ENCODE peak calls at places on chromosome 20, in seven cellular contexts. One of them, this sample, is unnamed.

GRCh38 chr20:51404297-51405060 is 138.0 kb downstream of the NFATC2 start:
- DNase-seq in CD4-positive, alpha-beta memory T cell: peak; percentile 90
- DNase-seq in nucleus accumbens: no peak
- DNase-seq in activated CD8-positive, alpha-beta memory T cell treated with anti-CD3 and anti-CD28 coated beads, Interleukin-2, amount 10 ng/mL, durations not matched to agents 7 days and 5 days: peak; percentile 98
- DNase-seq in NCI-H1092: no peak
- DNase-seq in T-helper 17 cell: peak; percentile 75
- DNase-seq in body of pancreas: peak; percentile 20
- DNase-seq in this sample: no peak

GRCh38 chr20:9051508-9051907 is 17.4 kb upstream of the PLCB4 start:
- DNase-seq in nucleus accumbens: no peak
- DNase-seq in T-helper 17 cell: no peak
- DNase-seq in CD4-positive, alpha-beta memory T cell: no peak
- DNase-seq in body of pancreas: no peak
- DNase-seq in NCI-H1092: no peak
- DNase-seq in activated CD8-positive, alpha-beta memory T cell treated with anti-CD3 and anti-CD28 coated beads, Interleukin-2, amount 10 ng/mL, durations not matched to agents 7 days and 5 days: no peak
- DNase-seq in this sample: no peak

GRCh38 chr20:33993800-33994623 is at the start of gene RALY:
- DNase-seq in body of pancreas: peak; percentile 84
- DNase-seq in NCI-H1092: peak; percentile 50
- DNase-seq in activated CD8-positive, alpha-beta memory T cell treated with anti-CD3 and anti-CD28 coated beads, Interleukin-2, amount 10 ng/mL, durations not matched to agents 7 days and 5 days: peak; percentile 87
- DNase-seq in CD4-positive, alpha-beta memory T cell: peak; percentile 93
- DNase-seq in T-helper 17 cell: peak; percentile 80
- DNase-seq in nucleus accumbens: peak; percentile 38
- DNase-seq in this sample: peak; percentile 85

GRCh38 chr20:56779452-56780143 is 150.5 kb downstream of the TFAP2C start:
- DNase-seq in NCI-H1092: no peak
- DNase-seq in body of pancreas: no peak
- DNase-seq in CD4-positive, alpha-beta memory T cell: no peak
- DNase-seq in nucleus accumbens: no peak
- DNase-seq in T-helper 17 cell: no peak
- DNase-seq in activated CD8-positive, alpha-beta memory T cell treated with anti-CD3 and anti-CD28 coated beads, Interleukin-2, amount 10 ng/mL, durations not matched to agents 7 days and 5 days: no peak
- DNase-seq in this sample: no peak

GRCh38 chr20:53735536-53736050 is 142.0 kb upstream of the ZNF217 start:
- DNase-seq in NCI-H1092: no peak
- DNase-seq in nucleus accumbens: no peak
- DNase-seq in T-helper 17 cell: no peak
- DNase-seq in body of pancreas: no peak
- DNase-seq in activated CD8-positive, alpha-beta memory T cell treated with anti-CD3 and anti-CD28 coated beads, Interleukin-2, amount 10 ng/mL, durations not matched to agents 7 days and 5 days: no peak
- DNase-seq in CD4-positive, alpha-beta memory T cell: no peak
- DNase-seq in this sample: no peak

GRCh38 chr20:48742912-48743680 is 84.7 kb downstream of the PREX1 start:
- DNase-seq in NCI-H1092: no peak
- DNase-seq in CD4-positive, alpha-beta memory T cell: no peak
- DNase-seq in nucleus accumbens: no peak
- DNase-seq in body of pancreas: no peak
- DNase-seq in T-helper 17 cell: no peak
- DNase-seq in activated CD8-positive, alpha-beta memory T cell treated with anti-CD3 and anti-CD28 coated beads, Interleukin-2, amount 10 ng/mL, durations not matched to agents 7 days and 5 days: no peak
- DNase-seq in this sample: no peak

GRCh38 chr20:61125536-61126180 is 126.4 kb upstream of the CDH4 start:
- DNase-seq in CD4-positive, alpha-beta memory T cell: no peak
- DNase-seq in nucleus accumbens: no peak
- DNase-seq in NCI-H1092: no peak
- DNase-seq in activated CD8-positive, alpha-beta memory T cell treated with anti-CD3 and anti-CD28 coated beads, Interleukin-2, amount 10 ng/mL, durations not matched to agents 7 days and 5 days: no peak
- DNase-seq in body of pancreas: no peak
- DNase-seq in T-helper 17 cell: no peak
- DNase-seq in this sample: no peak

GRCh38 chr20:56630086-56630493 is 984 bp downstream of the TFAP2C start:
- DNase-seq in CD4-positive, alpha-beta memory T cell: no peak
- DNase-seq in nucleus accumbens: no peak
- DNase-seq in body of pancreas: peak; percentile 74
- DNase-seq in activated CD8-positive, alpha-beta memory T cell treated with anti-CD3 and anti-CD28 coated beads, Interleukin-2, amount 10 ng/mL, durations not matched to agents 7 days and 5 days: no peak
- DNase-seq in T-helper 17 cell: no peak
- DNase-seq in NCI-H1092: no peak
- DNase-seq in this sample: no peak

GRCh38 chr20:58708246-58708931 is 15.8 kb downstream of the NPEPL1 start:
- DNase-seq in activated CD8-positive, alpha-beta memory T cell treated with anti-CD3 and anti-CD28 coated beads, Interleukin-2, amount 10 ng/mL, durations not matched to agents 7 days and 5 days: peak; percentile 30
- DNase-seq in NCI-H1092: no peak
- DNase-seq in CD4-positive, alpha-beta memory T cell: no peak
- DNase-seq in nucleus accumbens: no peak
- DNase-seq in body of pancreas: peak; percentile 3
- DNase-seq in T-helper 17 cell: no peak
- DNase-seq in this sample: no peak

GRCh38 chr20:63739129-63740069 is at the start of gene SLC2A4RG:
- DNase-seq in body of pancreas: peak; percentile 87
- DNase-seq in activated CD8-positive, alpha-beta memory T cell treated with anti-CD3 and anti-CD28 coated beads, Interleukin-2, amount 10 ng/mL, durations not matched to agents 7 days and 5 days: peak; percentile 71
- DNase-seq in CD4-positive, alpha-beta memory T cell: peak; percentile 75
- DNase-seq in NCI-H1092: peak; percentile 51
- DNase-seq in nucleus accumbens: no peak
- DNase-seq in T-helper 17 cell: peak; percentile 55
- DNase-seq in this sample: peak; percentile 70

GRCh38 chr20:38222231-38222922 is 38.2 kb downstream of the KIAA1755 start:
- DNase-seq in CD4-positive, alpha-beta memory T cell: peak; percentile 17
- DNase-seq in activated CD8-positive, alpha-beta memory T cell treated with anti-CD3 and anti-CD28 coated beads, Interleukin-2, amount 10 ng/mL, durations not matched to agents 7 days and 5 days: peak; percentile 74
- DNase-seq in body of pancreas: peak; percentile 64
- DNase-seq in NCI-H1092: peak; percentile 29
- DNase-seq in nucleus accumbens: no peak
- DNase-seq in T-helper 17 cell: peak; percentile 51
- DNase-seq in this sample: no peak

GRCh38 chr20:12394786-12395185 is 477.1 kb downstream of the BTBD3 start:
- DNase-seq in nucleus accumbens: no peak
- DNase-seq in NCI-H1092: no peak
- DNase-seq in T-helper 17 cell: no peak
- DNase-seq in activated CD8-positive, alpha-beta memory T cell treated with anti-CD3 and anti-CD28 coated beads, Interleukin-2, amount 10 ng/mL, durations not matched to agents 7 days and 5 days: no peak
- DNase-seq in CD4-positive, alpha-beta memory T cell: no peak
- DNase-seq in body of pancreas: peak; percentile 17
- DNase-seq in this sample: no peak

GRCh38 chr20:31691646-31692275 is 30.9 kb downstream of the BCL2L1 start:
- DNase-seq in activated CD8-positive, alpha-beta memory T cell treated with anti-CD3 and anti-CD28 coated beads, Interleukin-2, amount 10 ng/mL, durations not matched to agents 7 days and 5 days: no peak
- DNase-seq in nucleus accumbens: no peak
- DNase-seq in NCI-H1092: no peak
- DNase-seq in T-helper 17 cell: no peak
- DNase-seq in body of pancreas: no peak
- DNase-seq in CD4-positive, alpha-beta memory T cell: no peak
- DNase-seq in this sample: no peak

GRCh38 chr20:62953167-62953838 is 794 bp downstream of the SLC17A9 start:
- DNase-seq in nucleus accumbens: no peak
- DNase-seq in NCI-H1092: no peak
- DNase-seq in CD4-positive, alpha-beta memory T cell: no peak
- DNase-seq in T-helper 17 cell: no peak
- DNase-seq in activated CD8-positive, alpha-beta memory T cell treated with anti-CD3 and anti-CD28 coated beads, Interleukin-2, amount 10 ng/mL, durations not matched to agents 7 days and 5 days: no peak
- DNase-seq in body of pancreas: no peak
- DNase-seq in this sample: no peak

GRCh38 chr20:8854566-8854965 is 214.3 kb upstream of the PLCB4 start:
- DNase-seq in NCI-H1092: no peak
- DNase-seq in nucleus accumbens: no peak
- DNase-seq in activated CD8-positive, alpha-beta memory T cell treated with anti-CD3 and anti-CD28 coated beads, Interleukin-2, amount 10 ng/mL, durations not matched to agents 7 days and 5 days: no peak
- DNase-seq in CD4-positive, alpha-beta memory T cell: no peak
- DNase-seq in T-helper 17 cell: no peak
- DNase-seq in body of pancreas: peak; percentile 11
- DNase-seq in this sample: no peak

GRCh38 chr20:34437330-34437986 is 74.4 kb downstream of the ITCH start:
- DNase-seq in activated CD8-positive, alpha-beta memory T cell treated with anti-CD3 and anti-CD28 coated beads, Interleukin-2, amount 10 ng/mL, durations not matched to agents 7 days and 5 days: no peak
- DNase-seq in T-helper 17 cell: no peak
- DNase-seq in CD4-positive, alpha-beta memory T cell: no peak
- DNase-seq in nucleus accumbens: no peak
- DNase-seq in NCI-H1092: no peak
- DNase-seq in body of pancreas: no peak
- DNase-seq in this sample: no peak

GRCh38 chr20:11777861-11778570 is 139.7 kb upstream of the BTBD3 start:
- DNase-seq in nucleus accumbens: no peak
- DNase-seq in activated CD8-positive, alpha-beta memory T cell treated with anti-CD3 and anti-CD28 coated beads, Interleukin-2, amount 10 ng/mL, durations not matched to agents 7 days and 5 days: no peak
- DNase-seq in T-helper 17 cell: no peak
- DNase-seq in NCI-H1092: peak; percentile 63
- DNase-seq in body of pancreas: no peak
- DNase-seq in CD4-positive, alpha-beta memory T cell: no peak
- DNase-seq in this sample: no peak

GRCh38 chr20:20992274-20992673 is 113.9 kb downstream of the LINC00237 start:
- DNase-seq in body of pancreas: no peak
- DNase-seq in NCI-H1092: no peak
- DNase-seq in activated CD8-positive, alpha-beta memory T cell treated with anti-CD3 and anti-CD28 coated beads, Interleukin-2, amount 10 ng/mL, durations not matched to agents 7 days and 5 days: no peak
- DNase-seq in T-helper 17 cell: no peak
- DNase-seq in CD4-positive, alpha-beta memory T cell: no peak
- DNase-seq in nucleus accumbens: no peak
- DNase-seq in this sample: no peak

GRCh38 chr20:2652724-2653510 is 485 bp downstream of the NOP56 start:
- DNase-seq in T-helper 17 cell: no peak
- DNase-seq in body of pancreas: peak; percentile 14
- DNase-seq in activated CD8-positive, alpha-beta memory T cell treated with anti-CD3 and anti-CD28 coated beads, Interleukin-2, amount 10 ng/mL, durations not matched to agents 7 days and 5 days: peak; percentile 68
- DNase-seq in nucleus accumbens: no peak
- DNase-seq in NCI-H1092: peak; percentile 55
- DNase-seq in CD4-positive, alpha-beta memory T cell: no peak
- DNase-seq in this sample: no peak

GRCh38 chr20:35680464-35681183 is 15.9 kb upstream of the CPNE1 start:
- DNase-seq in CD4-positive, alpha-beta memory T cell: no peak
- DNase-seq in T-helper 17 cell: no peak
- DNase-seq in NCI-H1092: no peak
- DNase-seq in nucleus accumbens: no peak
- DNase-seq in activated CD8-positive, alpha-beta memory T cell treated with anti-CD3 and anti-CD28 coated beads, Interleukin-2, amount 10 ng/mL, durations not matched to agents 7 days and 5 days: no peak
- DNase-seq in body of pancreas: no peak
- DNase-seq in this sample: no peak

GRCh38 chr20:50311308-50312001 is 120.8 kb downstream of the CEBPB start:
- DNase-seq in body of pancreas: no peak
- DNase-seq in T-helper 17 cell: no peak
- DNase-seq in CD4-positive, alpha-beta memory T cell: no peak
- DNase-seq in activated CD8-positive, alpha-beta memory T cell treated with anti-CD3 and anti-CD28 coated beads, Interleukin-2, amount 10 ng/mL, durations not matched to agents 7 days and 5 days: no peak
- DNase-seq in nucleus accumbens: no peak
- DNase-seq in NCI-H1092: no peak
- DNase-seq in this sample: no peak

GRCh38 chr20:23156170-23156841 is 70.2 kb upstream of the CD93 start:
- DNase-seq in nucleus accumbens: no peak
- DNase-seq in CD4-positive, alpha-beta memory T cell: no peak
- DNase-seq in T-helper 17 cell: no peak
- DNase-seq in body of pancreas: no peak
- DNase-seq in NCI-H1092: no peak
- DNase-seq in activated CD8-positive, alpha-beta memory T cell treated with anti-CD3 and anti-CD28 coated beads, Interleukin-2, amount 10 ng/mL, durations not matched to agents 7 days and 5 days: peak; percentile 37
- DNase-seq in this sample: no peak

GRCh38 chr20:60254901-60255411 is 296.7 kb downstream of the CDH26 start:
- DNase-seq in CD4-positive, alpha-beta memory T cell: no peak
- DNase-seq in T-helper 17 cell: no peak
- DNase-seq in NCI-H1092: peak; percentile 44
- DNase-seq in nucleus accumbens: no peak
- DNase-seq in body of pancreas: no peak
- DNase-seq in activated CD8-positive, alpha-beta memory T cell treated with anti-CD3 and anti-CD28 coated beads, Interleukin-2, amount 10 ng/mL, durations not matched to agents 7 days and 5 days: no peak
- DNase-seq in this sample: no peak

GRCh38 chr20:8875586-8875985 is 193.3 kb upstream of the PLCB4 start:
- DNase-seq in body of pancreas: no peak
- DNase-seq in CD4-positive, alpha-beta memory T cell: no peak
- DNase-seq in NCI-H1092: no peak
- DNase-seq in nucleus accumbens: no peak
- DNase-seq in activated CD8-positive, alpha-beta memory T cell treated with anti-CD3 and anti-CD28 coated beads, Interleukin-2, amount 10 ng/mL, durations not matched to agents 7 days and 5 days: no peak
- DNase-seq in T-helper 17 cell: no peak
- DNase-seq in this sample: no peak

GRCh38 chr20:49727473-49727872 is 13.8 kb upstream of the B4GALT5 start:
- DNase-seq in activated CD8-positive, alpha-beta memory T cell treated with anti-CD3 and anti-CD28 coated beads, Interleukin-2, amount 10 ng/mL, durations not matched to agents 7 days and 5 days: no peak
- DNase-seq in nucleus accumbens: no peak
- DNase-seq in body of pancreas: no peak
- DNase-seq in NCI-H1092: no peak
- DNase-seq in T-helper 17 cell: no peak
- DNase-seq in CD4-positive, alpha-beta memory T cell: no peak
- DNase-seq in this sample: no peak

GRCh38 chr20:59222982-59223610 is 59.5 kb downstream of the ZNF831 start:
- DNase-seq in body of pancreas: peak; percentile 49
- DNase-seq in NCI-H1092: no peak
- DNase-seq in nucleus accumbens: no peak
- DNase-seq in CD4-positive, alpha-beta memory T cell: no peak
- DNase-seq in activated CD8-positive, alpha-beta memory T cell treated with anti-CD3 and anti-CD28 coated beads, Interleukin-2, amount 10 ng/mL, durations not matched to agents 7 days and 5 days: no peak
- DNase-seq in T-helper 17 cell: no peak
- DNase-seq in this sample: no peak

GRCh38 chr20:17757496-17757895 is 57.7 kb downstream of the BANF2 start:
- DNase-seq in T-helper 17 cell: no peak
- DNase-seq in nucleus accumbens: no peak
- DNase-seq in CD4-positive, alpha-beta memory T cell: no peak
- DNase-seq in activated CD8-positive, alpha-beta memory T cell treated with anti-CD3 and anti-CD28 coated beads, Interleukin-2, amount 10 ng/mL, durations not matched to agents 7 days and 5 days: no peak
- DNase-seq in body of pancreas: no peak
- DNase-seq in NCI-H1092: no peak
- DNase-seq in this sample: no peak

GRCh38 chr20:61936701-61937131 is 129.0 kb downstream of the TAF4 start:
- DNase-seq in T-helper 17 cell: no peak
- DNase-seq in body of pancreas: no peak
- DNase-seq in NCI-H1092: no peak
- DNase-seq in CD4-positive, alpha-beta memory T cell: no peak
- DNase-seq in activated CD8-positive, alpha-beta memory T cell treated with anti-CD3 and anti-CD28 coated beads, Interleukin-2, amount 10 ng/mL, durations not matched to agents 7 days and 5 days: no peak
- DNase-seq in nucleus accumbens: no peak
- DNase-seq in this sample: no peak